ENCODE peak calls at places on chromosomes 12 and 14, in seven cellular contexts. K, I, S, T, P, E and D are unnamed samples. For H3K4me1, the result is how much of the 10 kb centered on the place peaks cover.

GRCh38 chr12:21775130-21775920 is 819 bp upstream of the KCNJ8 start:
- DNase-seq in P (no peak), I (peak), K (no peak), S (no peak), E (no peak), T (no peak), D (no peak)

GRCh38 chr12:89882757-89883156 is 174.1 kb upstream of the ATP2B1 start:
- DNase-seq in I (no peak), S (no peak), E (no peak), K (no peak), T (no peak), P (no peak), D (no peak)

GRCh38 chr14:30177776-30178175 is 250.1 kb upstream of the PRKD1 start:
- DNase-seq in K (no peak), S (no peak), P (no peak), I (no peak), E (no peak), T (no peak), D (no peak)

GRCh38 chr14:91127924-91128323 is 14.1 kb downstream of the DGLUCY start:
- DNase-seq in E (no peak), T (no peak), I (no peak), S (no peak), P (no peak), K (no peak), D (no peak)

GRCh38 chr14:23186913-23187654 is 3.6 kb upstream of the SLC7A8 start:
- DNase-seq in K (peak), E (peak), I (no peak), P (peak), S (peak), T (no peak), D (no peak)

GRCh38 chr14:71933026-71933587 is 878 bp downstream of the RGS6 start:
- DNase-seq in I (no peak), P (no peak), K (peak), S (no peak), E (no peak), T (no peak), D (no peak)

GRCh38 chr14:96574171-96574632 is 72.0 kb downstream of the PAPOLA start:
- DNase-seq in S (no peak), T (no peak), P (no peak), K (no peak), I (no peak), E (no peak), D (no peak)

GRCh38 chr12:73460212-73460611 is 1077.4 kb upstream of the ATXN7L3B start:
- DNase-seq in E (no peak), T (no peak), P (no peak), I (no peak), K (no peak), S (no peak), D (no peak)

GRCh38 chr12:48291511-48291910 is 59.2 kb downstream of the ZNF641 start:
- DNase-seq in E (no peak), I (no peak), P (no peak), S (no peak), K (no peak), T (no peak), D (no peak)

GRCh38 chr12:86137936-86138335 is 118.3 kb downstream of the MGAT4C start:
- DNase-seq in K (peak), P (no peak), T (no peak), E (no peak), I (no peak), S (no peak), D (no peak)

GRCh38 chr14:68782091-68782981 is 10.5 kb downstream of the ZFP36L1 start:
- DNase-seq in T (peak), P (peak), E (no peak), K (no peak), I (peak), S (peak), D (no peak)

GRCh38 chr12:107519906-107520859 is 165.4 kb upstream of the PWP1 start:
- DNase-seq in E (no peak), T (no peak), P (no peak), I (no peak), S (no peak), K (no peak), D (no peak)

GRCh38 chr12:71900091-71900490 is 38.6 kb upstream of the TPH2 start:
- DNase-seq in T (no peak), E (no peak), I (no peak), K (peak), P (no peak), S (no peak), D (no peak)

GRCh38 chr12:851343-851742 is 98.2 kb downstream of the RAD52 start:
- DNase-seq in S (no peak), E (no peak), P (no peak), K (peak), T (no peak), I (no peak), D (no peak)

GRCh38 chr12:32586390-32586789 is 92.7 kb upstream of the DNM1L start:
- DNase-seq in E (no peak), K (peak), T (no peak), P (no peak), I (no peak), S (no peak), D (no peak)

GRCh38 chr12:49832836-49833421 is 4.7 kb upstream of the NCKAP5L start:
- DNase-seq in K (peak), T (no peak), P (no peak), S (no peak), I (no peak), E (no peak), D (no peak)

GRCh38 chr14:55582741-55583140 is 2.7 kb downstream of the KTN1 start:
- DNase-seq in K (no peak), T (no peak), E (no peak), P (no peak), I (no peak), S (no peak), D (no peak)

GRCh38 chr14:89504084-89504483 is 87.1 kb upstream of the FOXN3 start:
- DNase-seq in S (no peak), T (no peak), I (no peak), K (no peak), E (no peak), P (no peak), D (no peak)

GRCh38 chr12:51852404-51853137 is 4.1 kb upstream of the FIGNL2 start:
- DNase-seq in I (no peak), E (no peak), S (no peak), P (no peak), K (no peak), T (no peak), D (no peak)

GRCh38 chr12:106764738-106765137 is 9.7 kb upstream of the RIC8B start:
- DNase-seq in E (no peak), P (no peak), K (peak), S (no peak), T (no peak), I (peak), D (no peak)

GRCh38 chr12:26416550-26416949 is 221.2 kb downstream of the SSPN start:
- DNase-seq in E (no peak), K (no peak), P (no peak), S (no peak), I (no peak), T (no peak), D (no peak)

GRCh38 chr12:48977290-48978281 is 536 bp upstream of the WNT1 start:
- DNase-seq in K (no peak), S (peak), P (peak), E (no peak), I (no peak), T (peak), D (no peak)

GRCh38 chr12:14387472-14387871 is 22.0 kb downstream of the ATF7IP start:
- DNase-seq in I (no peak), P (no peak), T (no peak), K (no peak), S (no peak), E (no peak), D (no peak)
- H3K4me1 ChIP-seq in I (under half), P (half or more), T (under half), K (under half), S (under half), E (under half), D (half or more)

GRCh38 chr12:93964936-93965335 is 183.4 kb upstream of the PLXNC1 start:
- DNase-seq in K (no peak), S (no peak), P (no peak), E (no peak), I (no peak), T (no peak), D (no peak)

GRCh38 chr12:93960521-93960920 is 187.9 kb upstream of the PLXNC1 start:
- DNase-seq in E (no peak), S (no peak), P (no peak), K (peak), T (no peak), I (no peak), D (no peak)

GRCh38 chr12:93966516-93967133 is 181.8 kb upstream of the PLXNC1 start:
- DNase-seq in E (no peak), S (no peak), T (no peak), I (no peak), K (no peak), P (no peak), D (no peak)

GRCh38 chr12:93959657-93960056 is 188.7 kb upstream of the PLXNC1 start:
- DNase-seq in K (no peak), E (no peak), P (no peak), T (no peak), I (no peak), S (no peak), D (no peak)

DNA sequence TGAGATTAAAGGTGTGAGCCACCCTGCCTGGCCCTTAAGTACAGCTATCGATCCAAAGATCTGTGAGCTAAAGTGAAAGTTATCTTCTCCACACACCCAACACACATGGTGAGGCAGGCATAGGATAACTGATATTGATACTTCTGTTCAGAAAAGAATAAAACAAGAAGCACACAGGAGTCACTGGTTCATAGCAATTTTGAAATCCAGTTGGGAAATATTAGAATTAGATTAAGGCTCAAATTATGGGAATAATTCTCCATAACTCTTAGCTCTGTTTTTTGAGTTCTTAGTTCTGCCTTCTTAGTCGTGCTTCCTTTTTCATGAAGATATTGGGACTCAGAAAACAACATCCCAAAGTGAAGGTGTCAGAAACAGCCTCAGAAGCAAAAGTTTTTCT is 186.0 kb upstream of the PLXNC1 start:
- DNase-seq in I (no peak), E (no peak), K (no peak), S (no peak), P (no peak), T (no peak), D (no peak)
- H3K4me3 ChIP-seq in I (no peak), E (no peak), K (no peak), S (no peak), P (no peak), T (no peak), D (no peak)

DNA sequence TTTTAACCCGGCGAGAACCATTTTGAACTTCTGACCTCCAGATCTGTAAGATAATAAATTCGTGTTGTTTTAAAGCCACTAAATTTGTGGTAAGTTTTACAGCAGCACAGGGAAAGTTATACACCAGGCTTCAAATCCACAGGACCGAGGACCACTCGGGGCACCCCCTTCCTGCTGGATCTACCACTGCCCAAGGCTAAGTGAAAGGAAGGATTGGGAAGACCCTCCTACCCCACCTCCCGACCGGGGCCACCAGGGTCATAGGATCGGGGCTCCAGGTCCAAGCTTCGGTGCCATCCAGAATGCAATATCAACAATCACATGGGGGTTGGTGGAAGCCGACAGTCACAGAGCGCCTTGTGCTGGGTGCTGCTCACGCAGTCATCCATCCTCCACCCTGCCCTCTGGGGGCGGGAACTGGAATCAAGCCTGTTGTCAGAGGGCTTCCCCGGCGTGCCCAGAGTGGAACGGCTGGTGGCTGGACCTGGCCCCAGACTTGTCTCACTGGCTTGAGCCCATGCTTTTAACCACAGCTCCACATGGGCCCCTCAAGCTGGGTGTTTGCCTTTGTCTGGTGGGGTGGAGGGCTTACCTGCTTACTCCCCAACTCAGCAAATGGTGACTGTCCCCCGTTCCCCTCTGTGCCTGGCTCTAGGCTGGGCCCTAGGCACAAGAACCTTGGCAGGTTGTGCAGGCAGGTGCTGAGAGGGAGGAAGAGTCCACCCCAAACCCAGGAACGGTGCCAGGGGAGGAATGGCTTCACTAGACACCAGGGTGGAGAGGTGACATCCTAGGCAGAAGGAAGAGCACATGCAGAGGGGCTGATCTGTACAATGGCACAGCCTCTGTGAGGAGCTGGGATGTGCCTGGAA is 180.3 kb upstream of the RTL1 start:
- DNase-seq in E (no peak), P (no peak), I (no peak), K (no peak), S (no peak), T (no peak), D (no peak)
- TF ChIP-seq CTCF in E (no peak), P (no peak), I (no peak), K (peak), S (no peak), T (no peak), D (no peak)

DNA sequence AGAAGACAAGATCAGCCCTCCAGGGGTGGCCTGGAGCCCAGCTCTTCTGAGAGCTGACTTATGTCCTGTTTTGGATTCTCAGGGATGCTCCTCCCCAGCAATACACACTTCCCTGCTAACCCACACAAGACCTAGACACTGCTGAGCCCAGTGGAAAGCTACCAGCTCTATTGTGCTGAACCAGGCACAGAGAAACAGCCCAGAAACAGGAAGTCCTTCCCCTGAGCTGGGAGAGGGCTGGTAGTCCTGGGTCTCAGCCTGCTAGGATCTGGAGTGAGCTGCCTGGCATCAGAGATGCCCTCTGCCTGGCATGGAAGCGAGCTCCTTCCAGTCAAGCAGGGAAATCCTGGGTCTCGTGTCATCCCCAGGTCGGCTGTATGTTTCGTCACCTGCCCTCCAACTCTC is 1.2 kb upstream of the LAG3 start:
- DNase-seq in I (no peak), S (no peak), P (no peak), T (no peak), K (no peak), E (no peak), D (peak)
- H3K4me1 ChIP-seq in I (under half), S (under half), P (under half), T (under half), K (under half), E (under half), D (under half)